ENCODE peak calls at places on chromosomes 2 and 18, in six cellular contexts. D is lower lobe of right lung, U is stomach, A is prostate gland, L is endodermal cell, F is colonic mucosa. H is an unnamed sample.

GRCh38 chr18:41244751-41245150 is 710.3 kb upstream of the PIK3C3 start:
- DNase-seq in A (no peak), U (no peak), D (no peak), F (no peak), L (no peak), H (no peak)

GRCh38 chr2:56334622-56335021 is 150.8 kb downstream of the CCDC85A start:
- DNase-seq in F (no peak), D (no peak), L (no peak), U (no peak), A (no peak), H (peak)

GRCh38 chr2:66494708-66495107 is 59.8 kb downstream of the MEIS1 start:
- DNase-seq in D (no peak), A (peak), L (no peak), F (peak), U (peak), H (no peak)

GRCh38 chr2:96404446-96405373 is 69.1 kb downstream of the NCAPH start:
- DNase-seq in F (peak), U (peak), A (peak), D (peak), L (no peak), H (no peak)

GRCh38 chr2:96241227-96241626 is 24.6 kb downstream of the TMEM127 start:
- DNase-seq in U (no peak), D (no peak), A (no peak), L (peak), F (no peak), H (no peak)

GRCh38 chr2:55511508-55512124 is 7.9 kb upstream of the CFAP36 start:
- DNase-seq in U (no peak), F (no peak), A (no peak), D (no peak), L (peak), H (no peak)

GRCh38 chr2:215280326-215280725 is 31.5 kb upstream of the ATIC start:
- DNase-seq in L (no peak), D (no peak), U (no peak), A (no peak), F (no peak), H (no peak)

GRCh38 chr2:230868151-230868946 is 3.6 kb downstream of the ITM2C start:
- DNase-seq in A (no peak), L (peak), U (peak), D (no peak), F (no peak), H (no peak)

GRCh38 chr2:62354771-62355550 is 151.0 kb downstream of the TMEM17 start:
- DNase-seq in F (no peak), A (no peak), U (no peak), D (no peak), L (peak), H (no peak)

DNA sequence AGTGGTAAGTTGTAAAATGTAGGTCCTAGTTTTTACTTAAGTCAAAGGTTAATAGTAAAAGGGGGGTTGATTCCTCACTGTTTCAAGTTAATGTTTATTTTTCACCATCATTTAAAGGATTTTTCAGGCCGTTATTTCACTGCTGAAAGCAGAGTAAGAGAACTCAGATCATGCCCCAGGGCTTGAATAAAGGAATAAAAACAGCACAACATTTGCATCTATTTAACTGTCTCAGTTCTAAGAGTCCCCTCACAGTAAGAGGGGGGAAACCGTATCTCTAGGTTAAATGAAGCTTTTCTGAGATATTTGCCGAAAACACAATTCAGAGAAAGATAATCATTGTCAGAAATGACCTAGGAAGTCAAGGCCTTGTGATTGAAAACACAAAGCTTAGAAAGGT is 138.2 kb upstream of the KCTD1 start:
- DNase-seq in L (no peak), A (no peak), F (no peak), U (no peak), D (no peak), H (no peak)
- H3K4me3 ChIP-seq in L (no peak), A (no peak), F (no peak), U (no peak), D (no peak), H (no peak)

GRCh38 chr2:85957256-85957655 is 68.5 kb upstream of the ST3GAL5 start:
- DNase-seq in F (no peak), D (no peak), A (no peak), L (no peak), U (no peak), H (no peak)
- TF ChIP-seq CTCF in F (no peak), D (no peak), A (no peak), L (no peak), U (no peak), H (no peak)

DNA sequence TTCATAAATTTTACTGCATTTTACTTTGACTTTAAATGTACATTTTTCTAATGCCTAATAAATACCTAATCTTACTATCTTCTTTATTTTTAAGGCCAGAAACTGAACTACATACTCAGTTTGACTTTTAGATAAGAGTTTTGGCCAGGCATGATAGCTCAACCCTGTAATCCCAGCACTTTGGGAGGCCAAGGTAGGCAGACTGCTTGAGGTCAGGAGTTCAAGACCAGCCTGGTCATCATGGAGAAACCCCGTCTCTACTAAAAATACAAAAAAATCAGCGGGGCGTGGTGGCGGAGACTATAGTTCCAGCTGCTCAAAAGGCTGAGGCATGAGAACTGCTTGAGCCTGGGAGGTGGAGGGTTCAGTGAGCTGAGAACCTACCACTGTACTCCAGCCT is 9.1 kb downstream of the ATF2 start:
- DNase-seq in L (no peak), F (no peak), U (no peak), D (no peak), A (no peak), H (no peak)
- H3K4me3 ChIP-seq in L (no peak), F (no peak), U (no peak), D (no peak), A (no peak), H (no peak)

GRCh38 chr2:239295377-239296019 is 105.3 kb downstream of the HDAC4 start:
- DNase-seq in L (peak), A (no peak), D (no peak), U (no peak), F (no peak), H (no peak)
- TF ChIP-seq CTCF in L (no peak), A (no peak), D (no peak), U (no peak), F (no peak), H (no peak)

GRCh38 chr2:234881413-234882241 is 70.2 kb upstream of the SH3BP4 start:
- DNase-seq in L (peak), A (peak), D (peak), U (peak), F (peak), H (no peak)
- H3K4me3 ChIP-seq in L (no peak), A (no peak), D (peak), U (no peak), F (no peak), H (no peak)

GRCh38 chr2:11582526-11583202 is 48.8 kb downstream of the GREB1 start:
- DNase-seq in U (peak), L (peak), F (peak), A (peak), D (no peak), H (no peak)

GRCh38 chr2:11583203-11583752 is 49.4 kb downstream of the GREB1 start:
- DNase-seq in U (no peak), F (no peak), A (no peak), L (peak), D (no peak), H (no peak)

GRCh38 chr2:11584530-11585056 is 50.7 kb downstream of the GREB1 start:
- DNase-seq in D (no peak), F (no peak), U (no peak), A (no peak), L (no peak), H (no peak)

GRCh38 chr2:11585071-11585470 is 51.2 kb downstream of the GREB1 start:
- DNase-seq in A (no peak), U (no peak), L (no peak), D (no peak), F (no peak), H (no peak)

GRCh38 chr2:11583840-11584529 is 50.1 kb downstream of the GREB1 start:
- DNase-seq in D (peak), A (peak), U (peak), L (peak), F (peak), H (peak)
- TF ChIP-seq CTCF in D (peak), A (peak), U (peak), L (peak), F (peak), H (peak)

DNA sequence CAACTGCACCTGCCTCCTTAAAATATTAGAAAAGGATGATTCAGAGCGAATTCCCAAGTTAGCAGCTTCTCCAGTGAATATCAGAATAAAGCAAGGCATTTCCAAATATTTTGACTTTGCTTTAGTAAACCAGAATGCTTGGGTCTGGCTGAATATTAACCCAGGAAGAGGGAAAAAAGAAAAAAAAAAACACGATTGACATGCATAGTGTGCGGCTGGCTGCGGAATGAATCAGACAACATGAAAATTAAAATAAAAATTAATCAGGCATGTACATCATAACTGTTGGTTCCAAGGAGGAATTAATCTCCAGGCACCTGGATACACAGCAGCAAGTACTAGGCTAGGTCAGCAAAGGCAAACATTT is 105.8 kb upstream of the NCKAP5 start:
- DNase-seq in L (no peak), F (no peak), D (no peak), U (no peak), A (no peak), H (no peak)
- H3K4me3 ChIP-seq in L (no peak), F (no peak), D (peak), U (peak), A (no peak), H (peak)

DNA sequence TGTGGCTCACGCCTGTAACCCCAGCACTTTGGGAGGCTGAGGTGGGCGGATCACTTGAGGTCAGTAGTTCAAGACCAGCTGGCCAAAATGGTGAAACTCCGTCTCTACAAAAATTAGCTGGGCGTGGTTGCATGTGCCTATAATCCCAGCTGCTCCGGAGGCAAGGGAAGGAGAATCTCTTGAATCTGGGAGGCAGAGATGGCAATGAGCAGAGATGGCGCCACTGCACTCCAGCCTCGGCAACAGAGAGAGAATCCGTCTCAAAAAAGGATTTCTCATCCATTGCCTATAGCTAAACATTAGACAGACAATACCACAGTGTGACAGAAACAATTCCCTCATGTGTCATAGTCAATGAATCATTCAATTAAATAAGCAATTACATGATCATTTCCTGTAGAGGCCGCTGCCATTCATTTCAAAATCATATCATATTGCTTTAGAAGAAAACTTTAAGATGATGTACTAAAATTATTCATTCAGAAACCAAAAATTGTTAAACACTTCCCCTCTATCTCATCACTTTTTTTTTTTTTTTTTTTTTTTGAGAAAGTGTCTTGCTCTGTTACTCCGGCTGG is 69.5 kb upstream of the TGIF1 start:
- DNase-seq in U (no peak), A (no peak), F (no peak), L (no peak), D (no peak), H (no peak)
- TF ChIP-seq CTCF in U (no peak), A (no peak), F (no peak), L (peak), D (no peak), H (no peak)

GRCh38 chr2:234493117-234493516 is 3.8 kb downstream of the ARL4C start:
- DNase-seq in U (no peak), L (no peak), A (no peak), D (no peak), F (no peak), H (no peak)

GRCh38 chr2:234494361-234495075 is 2.4 kb downstream of the ARL4C start:
- DNase-seq in U (peak), L (peak), A (peak), D (no peak), F (no peak), H (no peak)

GRCh38 chr2:234491897-234492296 is 5.0 kb downstream of the ARL4C start:
- DNase-seq in U (no peak), D (no peak), A (no peak), L (peak), F (no peak), H (no peak)

GRCh38 chr2:234491281-234491680 is 5.6 kb downstream of the ARL4C start:
- DNase-seq in F (no peak), D (no peak), A (no peak), U (no peak), L (no peak), H (no peak)

DNA sequence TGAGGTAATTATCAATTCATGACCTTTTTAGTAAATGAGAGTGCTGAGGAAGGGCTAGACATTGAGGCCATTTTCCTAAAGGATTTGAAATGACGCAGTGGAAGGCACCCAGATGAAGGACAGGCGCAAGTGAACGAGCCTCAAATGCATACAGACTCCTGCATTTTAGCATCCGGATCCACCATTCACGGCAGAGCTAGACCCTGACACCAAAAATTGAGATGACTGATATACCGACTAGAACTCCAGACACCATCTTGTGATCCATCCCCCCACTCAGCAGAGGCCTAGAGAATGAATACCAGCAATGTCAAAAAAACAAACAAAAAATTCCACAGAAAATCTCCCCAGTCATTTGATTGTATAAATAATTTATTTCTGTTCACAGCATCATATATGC is 4.2 kb downstream of the ARL4C start:
- DNase-seq in A (no peak), U (no peak), F (no peak), L (no peak), D (no peak), H (no peak)
- H3K4me3 ChIP-seq in A (no peak), U (peak), F (no peak), L (peak), D (peak), H (peak)

GRCh38 chr2:211877061-211877460 is 661.5 kb downstream of the ERBB4 start:
- DNase-seq in D (no peak), F (no peak), L (no peak), U (no peak), A (no peak), H (no peak)

GRCh38 chr2:211875488-211875887 is 663.1 kb downstream of the ERBB4 start:
- DNase-seq in D (no peak), U (no peak), A (no peak), F (no peak), L (no peak), H (no peak)

GRCh38 chr2:211881449-211881848 is 657.2 kb downstream of the ERBB4 start:
- DNase-seq in U (no peak), F (no peak), D (no peak), L (no peak), A (no peak), H (no peak)

GRCh38 chr2:211879323-211879722 is 659.3 kb downstream of the ERBB4 start:
- DNase-seq in D (no peak), U (no peak), A (no peak), L (no peak), F (no peak), H (no peak)
- TF ChIP-seq CTCF in D (no peak), U (no peak), A (no peak), L (peak), F (no peak), H (no peak)